ENCODE peak calls at places on chromosomes 16 and 17, in nine cellular contexts. One of them, this sample, is unnamed.

GRCh38 chr17:60095830-60096229 is 17.1 kb upstream of the HEATR6 start:
- DNase-seq in spleen: no peak
- DNase-seq in upper lobe of left lung: no peak
- DNase-seq in transverse colon: no peak
- DNase-seq in GM12878: no peak
- DNase-seq in HepG2: no peak
- DNase-seq in sigmoid colon: no peak
- DNase-seq in prostate gland: no peak
- DNase-seq in Panc1: no peak
- DNase-seq in this sample: no peak

GRCh38 chr17:73610331-73610911 is 33.8 kb downstream of the SDK2 start:
- DNase-seq in spleen: no peak
- DNase-seq in upper lobe of left lung: no peak
- DNase-seq in transverse colon: no peak
- DNase-seq in GM12878: no peak
- DNase-seq in HepG2: no peak
- DNase-seq in sigmoid colon: no peak
- DNase-seq in prostate gland: no peak
- DNase-seq in Panc1: no peak
- DNase-seq in this sample: no peak

GRCh38 chr17:4206945-4207344 is 56.8 kb downstream of the ANKFY1 start:
- DNase-seq in spleen: no peak
- DNase-seq in upper lobe of left lung: no peak
- DNase-seq in transverse colon: no peak
- DNase-seq in GM12878: no peak
- DNase-seq in HepG2: no peak
- DNase-seq in sigmoid colon: no peak
- DNase-seq in prostate gland: no peak
- DNase-seq in Panc1: no peak
- DNase-seq in this sample: no peak

GRCh38 chr16:87791295-87792204 is 25.8 kb upstream of the KLHDC4 start:
- DNase-seq in spleen: no peak
- DNase-seq in upper lobe of left lung: no peak
- DNase-seq in transverse colon: no peak
- DNase-seq in GM12878: no peak
- DNase-seq in HepG2: no peak
- DNase-seq in sigmoid colon: no peak
- DNase-seq in prostate gland: no peak
- DNase-seq in Panc1: no peak
- DNase-seq in this sample: no peak

GRCh38 chr16:72241930-72242329 is 70.0 kb upstream of the PMFBP1 start:
- DNase-seq in spleen: no peak
- DNase-seq in upper lobe of left lung: no peak
- DNase-seq in transverse colon: peak; percentile 19
- DNase-seq in GM12878: no peak
- DNase-seq in HepG2: peak; percentile 52
- DNase-seq in sigmoid colon: no peak
- DNase-seq in prostate gland: peak; percentile 8
- DNase-seq in Panc1: peak; percentile 7
- DNase-seq in this sample: no peak

GRCh38 chr17:47729486-47729885 is 3.5 kb upstream of the TBX21 start:
- DNase-seq in spleen: peak; percentile 47
- DNase-seq in upper lobe of left lung: no peak
- DNase-seq in transverse colon: no peak
- DNase-seq in GM12878: no peak
- DNase-seq in HepG2: no peak
- DNase-seq in sigmoid colon: no peak
- DNase-seq in prostate gland: no peak
- DNase-seq in Panc1: no peak
- DNase-seq in this sample: no peak

GRCh38 chr17:30021708-30022317 is 80.4 kb downstream of the EFCAB5 start:
- DNase-seq in spleen: no peak
- DNase-seq in upper lobe of left lung: peak; percentile 25
- DNase-seq in transverse colon: no peak
- DNase-seq in GM12878: no peak
- DNase-seq in HepG2: peak; percentile 34
- DNase-seq in sigmoid colon: no peak
- DNase-seq in prostate gland: peak; percentile 15
- DNase-seq in Panc1: peak; percentile 28
- DNase-seq in this sample: peak; percentile 31

GRCh38 chr17:42950044-42950783 is 14.0 kb downstream of the AARSD1 start:
- DNase-seq in spleen: no peak
- DNase-seq in upper lobe of left lung: no peak
- DNase-seq in transverse colon: no peak
- DNase-seq in GM12878: no peak
- DNase-seq in HepG2: no peak
- DNase-seq in sigmoid colon: no peak
- DNase-seq in prostate gland: no peak
- DNase-seq in Panc1: no peak
- DNase-seq in this sample: no peak

GRCh38 chr17:77569846-77570564 is 388.5 kb upstream of the TNRC6C start:
- DNase-seq in spleen: peak; percentile 61
- DNase-seq in upper lobe of left lung: peak; percentile 13
- DNase-seq in transverse colon: no peak
- DNase-seq in GM12878: no peak
- DNase-seq in HepG2: no peak
- DNase-seq in sigmoid colon: no peak
- DNase-seq in prostate gland: no peak
- DNase-seq in Panc1: no peak
- DNase-seq in this sample: no peak

GRCh38 chr16:4987250-4987579 is 29.1 kb downstream of the SEC14L5 start:
- DNase-seq in spleen: no peak
- DNase-seq in upper lobe of left lung: no peak
- DNase-seq in transverse colon: no peak
- DNase-seq in GM12878: no peak
- DNase-seq in HepG2: no peak
- DNase-seq in sigmoid colon: no peak
- DNase-seq in prostate gland: no peak
- DNase-seq in Panc1: no peak
- DNase-seq in this sample: no peak

GRCh38 chr17:35775583-35775982 is 14.9 kb downstream of the C17orf50 start:
- DNase-seq in spleen: no peak
- DNase-seq in upper lobe of left lung: no peak
- DNase-seq in transverse colon: no peak
- DNase-seq in GM12878: no peak
- DNase-seq in HepG2: no peak
- DNase-seq in sigmoid colon: no peak
- DNase-seq in prostate gland: no peak
- DNase-seq in Panc1: no peak
- DNase-seq in this sample: no peak

GRCh38 chr17:42180922-42181850 is at the start of gene KCNH4:
- DNase-seq in spleen: peak; percentile 95
- DNase-seq in upper lobe of left lung: peak; percentile 86
- DNase-seq in transverse colon: peak; percentile 79
- DNase-seq in GM12878: peak; percentile 58
- DNase-seq in HepG2: peak; percentile 39
- DNase-seq in sigmoid colon: peak; percentile 79
- DNase-seq in prostate gland: peak; percentile 38
- DNase-seq in Panc1: no peak
- DNase-seq in this sample: peak; percentile 81

GRCh38 chr17:78338860-78339259 is 21.0 kb downstream of the SOCS3 start:
- DNase-seq in spleen: no peak
- DNase-seq in upper lobe of left lung: peak; percentile 60
- DNase-seq in transverse colon: peak; percentile 82
- DNase-seq in GM12878: no peak
- DNase-seq in HepG2: no peak
- DNase-seq in sigmoid colon: no peak
- DNase-seq in prostate gland: no peak
- DNase-seq in Panc1: no peak
- DNase-seq in this sample: peak; percentile 68

GRCh38 chr16:49011807-49012345 is 269.8 kb downstream of the CBLN1 start:
- DNase-seq in spleen: no peak
- DNase-seq in upper lobe of left lung: no peak
- DNase-seq in transverse colon: no peak
- DNase-seq in GM12878: no peak
- DNase-seq in HepG2: no peak
- DNase-seq in sigmoid colon: no peak
- DNase-seq in prostate gland: no peak
- DNase-seq in Panc1: no peak
- DNase-seq in this sample: no peak

GRCh38 chr16:57045694-57046381 is 46.5 kb upstream of the CPNE2 start:
- DNase-seq in spleen: peak; percentile 87
- DNase-seq in upper lobe of left lung: peak; percentile 42
- DNase-seq in transverse colon: peak; percentile 57
- DNase-seq in GM12878: peak; percentile 55
- DNase-seq in HepG2: peak; percentile 71
- DNase-seq in sigmoid colon: peak; percentile 84
- DNase-seq in prostate gland: peak; percentile 50
- DNase-seq in Panc1: peak; percentile 13
- DNase-seq in this sample: peak; percentile 32

GRCh38 chr17:43418441-43419374 is 19.9 kb downstream of the ARL4D start:
- DNase-seq in spleen: no peak
- DNase-seq in upper lobe of left lung: no peak
- DNase-seq in transverse colon: peak; percentile 37
- DNase-seq in GM12878: no peak
- DNase-seq in HepG2: peak; percentile 56
- DNase-seq in sigmoid colon: peak; percentile 92
- DNase-seq in prostate gland: peak; percentile 59
- DNase-seq in Panc1: no peak
- DNase-seq in this sample: no peak

GRCh38 chr16:69413045-69413664 is 11.3 kb upstream of the CYB5B start:
- DNase-seq in spleen: no peak
- DNase-seq in upper lobe of left lung: no peak
- DNase-seq in transverse colon: no peak
- DNase-seq in GM12878: no peak
- DNase-seq in HepG2: peak; percentile 85
- DNase-seq in sigmoid colon: no peak
- DNase-seq in prostate gland: no peak
- DNase-seq in Panc1: no peak
- DNase-seq in this sample: no peak
- TF ChIP-seq CTCF in spleen: no peak
- TF ChIP-seq CTCF in upper lobe of left lung: no peak
- TF ChIP-seq CTCF in transverse colon: no peak
- TF ChIP-seq CTCF in GM12878: no peak
- TF ChIP-seq CTCF in HepG2: no peak
- TF ChIP-seq CTCF in sigmoid colon: no peak
- TF ChIP-seq CTCF in prostate gland: no peak
- TF ChIP-seq CTCF in Panc1: no peak
- TF ChIP-seq CTCF in this sample: no peak

DNA sequence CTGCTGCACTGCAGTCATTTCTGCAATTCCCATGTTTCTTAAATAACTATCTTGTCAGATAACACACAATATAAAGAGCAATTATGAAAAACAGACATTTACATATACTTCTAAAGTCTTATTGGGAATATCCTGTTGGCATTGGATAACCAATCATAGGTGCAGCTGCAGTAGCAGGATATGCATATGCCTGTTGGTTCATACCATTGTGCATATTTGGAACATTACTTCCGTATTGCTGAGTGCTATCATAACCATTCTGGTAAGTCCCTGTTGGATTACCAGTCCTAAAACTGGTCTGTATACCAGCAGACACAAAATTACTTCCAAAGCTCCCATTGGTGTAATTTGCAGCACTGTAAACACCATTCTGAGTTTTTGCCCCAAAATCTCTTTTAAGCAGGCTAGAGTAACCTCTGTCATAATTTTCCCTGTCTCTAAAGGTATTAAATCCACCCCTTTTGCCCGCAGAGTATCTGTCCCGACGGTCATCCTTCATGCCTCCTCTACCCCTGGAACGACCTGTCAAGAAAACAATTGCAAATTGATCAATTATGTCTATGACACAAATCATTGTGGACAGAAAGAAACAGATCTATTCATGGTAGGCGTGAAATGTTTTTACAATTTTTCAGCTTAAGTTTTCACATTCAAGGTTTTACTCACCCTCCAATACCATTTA is 3.1 kb upstream of the POLG2 start:
- DNase-seq in spleen: no peak
- DNase-seq in upper lobe of left lung: no peak
- DNase-seq in transverse colon: no peak
- DNase-seq in GM12878: no peak
- DNase-seq in HepG2: no peak
- DNase-seq in sigmoid colon: no peak
- DNase-seq in prostate gland: no peak
- DNase-seq in Panc1: no peak
- DNase-seq in this sample: no peak
- TF ChIP-seq POLR2AphosphoS5 in spleen: no peak
- TF ChIP-seq POLR2AphosphoS5 in upper lobe of left lung: no peak
- TF ChIP-seq POLR2AphosphoS5 in transverse colon: no peak
- TF ChIP-seq POLR2AphosphoS5 in GM12878: peak; percentile 81
- TF ChIP-seq POLR2AphosphoS5 in HepG2: peak; percentile 51
- TF ChIP-seq POLR2AphosphoS5 in sigmoid colon: no peak
- TF ChIP-seq POLR2AphosphoS5 in prostate gland: no peak
- TF ChIP-seq POLR2AphosphoS5 in Panc1: peak; percentile 38
- TF ChIP-seq POLR2AphosphoS5 in this sample: peak; percentile 47

DNA sequence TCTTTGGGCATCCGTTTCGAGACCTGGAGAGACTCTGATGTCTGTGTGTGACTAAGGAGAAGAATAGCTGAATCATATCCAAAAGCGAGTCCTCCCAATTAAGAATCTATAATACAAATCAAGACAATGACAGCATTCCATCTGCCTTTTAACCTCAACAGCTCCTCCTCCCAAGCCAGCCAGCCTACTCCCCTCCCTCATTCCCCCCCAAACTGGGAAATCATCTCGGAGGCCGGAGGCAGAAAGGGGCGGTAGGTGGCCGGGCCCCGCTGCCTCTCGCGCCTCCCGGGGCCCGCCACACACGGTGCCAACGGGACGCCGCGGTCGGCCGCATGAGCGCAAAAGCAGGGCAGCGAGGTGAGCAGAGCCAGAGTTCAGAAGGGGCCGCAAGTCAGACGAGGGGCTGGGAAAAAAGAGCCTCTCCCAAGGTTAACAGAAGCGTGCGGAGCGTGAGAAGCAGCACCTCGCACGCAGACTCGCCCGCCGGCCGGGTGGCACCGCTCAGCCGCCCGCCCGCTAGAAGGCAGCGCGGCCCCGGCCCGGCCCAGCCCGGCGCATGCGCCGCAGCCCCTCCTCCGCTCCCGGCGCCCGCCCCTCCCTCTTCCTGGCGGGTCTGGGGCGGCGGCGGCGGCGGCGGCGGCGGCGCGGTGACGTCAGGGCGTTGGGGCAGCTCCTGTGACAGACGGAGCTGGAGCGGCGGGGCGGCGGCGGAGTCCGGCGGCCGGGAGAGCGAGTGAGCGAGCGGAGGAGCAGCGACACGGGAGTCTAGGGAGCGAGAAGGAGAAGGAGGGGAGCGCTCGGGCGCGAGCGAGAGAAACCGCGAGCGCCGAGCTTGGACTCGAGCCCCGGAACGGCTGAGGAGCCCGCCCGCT is at the start of gene PAFAH1B1:
- DNase-seq in spleen: peak; percentile 99
- DNase-seq in upper lobe of left lung: peak; percentile 94
- DNase-seq in transverse colon: peak; percentile 93
- DNase-seq in GM12878: peak; percentile 24
- DNase-seq in HepG2: peak; percentile 78
- DNase-seq in sigmoid colon: peak; percentile 94
- DNase-seq in prostate gland: peak; percentile 88
- DNase-seq in Panc1: no peak
- DNase-seq in this sample: peak; percentile 92
- TF ChIP-seq CTCF in spleen: no peak
- TF ChIP-seq CTCF in upper lobe of left lung: peak; percentile 61
- TF ChIP-seq CTCF in transverse colon: no peak
- TF ChIP-seq CTCF in GM12878: peak; percentile 5
- TF ChIP-seq CTCF in HepG2: peak; percentile 47
- TF ChIP-seq CTCF in sigmoid colon: no peak
- TF ChIP-seq CTCF in prostate gland: peak; percentile 25
- TF ChIP-seq CTCF in Panc1: no peak
- TF ChIP-seq CTCF in this sample: no peak

GRCh38 chr17:76567634-76568432 is 17.8 kb downstream of the ST6GALNAC2 start:
- DNase-seq in spleen: peak; percentile 79
- DNase-seq in upper lobe of left lung: peak; percentile 92
- DNase-seq in transverse colon: no peak
- DNase-seq in GM12878: no peak
- DNase-seq in HepG2: peak; percentile 60
- DNase-seq in sigmoid colon: no peak
- DNase-seq in prostate gland: no peak
- DNase-seq in Panc1: no peak
- DNase-seq in this sample: peak; percentile 75
- TF ChIP-seq POLR2AphosphoS5 in spleen: peak; percentile 50
- TF ChIP-seq POLR2AphosphoS5 in upper lobe of left lung: peak; percentile 32
- TF ChIP-seq POLR2AphosphoS5 in transverse colon: no peak
- TF ChIP-seq POLR2AphosphoS5 in GM12878: no peak
- TF ChIP-seq POLR2AphosphoS5 in HepG2: peak; percentile 53
- TF ChIP-seq POLR2AphosphoS5 in sigmoid colon: no peak
- TF ChIP-seq POLR2AphosphoS5 in prostate gland: no peak
- TF ChIP-seq POLR2AphosphoS5 in Panc1: peak; percentile 57
- TF ChIP-seq POLR2AphosphoS5 in this sample: peak; percentile 31